ENCODE peak calls at places on chromosome 3, in nine cellular contexts. J, T, Z, D, O, L, R, G and K are unnamed samples.
A peak's percentile ranks its signal among the peaks of the same experiment; 100 is the strongest.

GRCh38 chr3:46946856-46947544 is 29.5 kb downstream of the CCDC12 start:
- DNase-seq in G (peak; percentile 35), D (no peak), R (peak; percentile 58), O (no peak), J (no peak), L (peak; percentile 54), T (peak; percentile 69), Z (no peak), K (peak; percentile 78)

GRCh38 chr3:129336093-129336706 is 57.5 kb downstream of the HMCES start:
- DNase-seq in L (no peak), R (no peak), Z (no peak), O (no peak), J (no peak), D (no peak), T (no peak), G (no peak), K (no peak)

GRCh38 chr3:131699001-131699400 is 196.2 kb upstream of the MRPL3 start:
- DNase-seq in Z (no peak), T (no peak), O (no peak), R (no peak), L (no peak), J (no peak), D (no peak), G (no peak), K (no peak)

GRCh38 chr3:56748663-56749231 is 53.0 kb downstream of the ARHGEF3 start:
- DNase-seq in R (no peak), Z (no peak), G (no peak), J (no peak), D (no peak), T (no peak), L (no peak), O (no peak), K (no peak)

GRCh38 chr3:125123906-125124305 is 68.1 kb upstream of the HEG1 start:
- DNase-seq in J (no peak), D (no peak), O (no peak), G (no peak), R (no peak), Z (no peak), L (no peak), T (peak; percentile 60), K (peak; percentile 65)

GRCh38 chr3:126487151-126487771 is 11.6 kb upstream of the ZXDC start:
- DNase-seq in T (peak; percentile 59), L (peak; percentile 48), R (no peak), J (peak; percentile 30), G (no peak), O (no peak), D (peak; percentile 57), Z (no peak), K (peak; percentile 69)

GRCh38 chr3:124985358-124985757 is 50.8 kb upstream of the MUC13 start:
- DNase-seq in G (no peak), T (no peak), L (peak; percentile 70), J (no peak), O (peak; percentile 40), D (no peak), R (no peak), Z (no peak), K (peak; percentile 94)

GRCh38 chr3:141122455-141123030 is 71.4 kb downstream of the SPSB4 start:
- DNase-seq in D (no peak), J (no peak), G (no peak), Z (no peak), T (no peak), R (no peak), O (no peak), L (no peak), K (no peak)

GRCh38 chr3:173912126-173912525 is 514.6 kb downstream of the NLGN1 start:
- DNase-seq in J (no peak), D (no peak), O (no peak), T (no peak), L (no peak), R (no peak), Z (no peak), G (no peak), K (peak; percentile 50)

GRCh38 chr3:25103391-25103790 is 324.7 kb upstream of the RARB start:
- DNase-seq in T (no peak), G (no peak), Z (no peak), J (no peak), O (no peak), R (no peak), D (no peak), L (no peak), K (no peak)

GRCh38 chr3:172249039-172249438 is 199.2 kb downstream of the GHSR start:
- DNase-seq in Z (no peak), T (no peak), J (no peak), G (no peak), L (no peak), D (no peak), R (no peak), O (no peak), K (peak; percentile 70)

GRCh38 chr3:135456182-135456790 is 509.2 kb upstream of the PPP2R3A start:
- DNase-seq in T (no peak), Z (no peak), G (no peak), J (no peak), D (peak; percentile 62), L (no peak), O (no peak), R (no peak), K (no peak)